ENCODE peak calls at places on chromosomes 7 and 10, in seven cellular contexts. One of them, this sample, is unnamed.

GRCh38 chr7:44629825-44630580 is 23.6 kb downstream of the OGDH start:
- DNase-seq in osteocyte: no peak
- DNase-seq in spleen: no peak
- DNase-seq in fibroblast of lung: no peak
- DNase-seq in body of pancreas: no peak
- DNase-seq in GM06990: no peak
- DNase-seq in right atrium auricular region: no peak
- DNase-seq in this sample: no peak

GRCh38 chr7:135232087-135232486 is 1.6 kb upstream of the STRA8 start:
- DNase-seq in body of pancreas: no peak
- DNase-seq in fibroblast of lung: no peak
- DNase-seq in right atrium auricular region: no peak
- DNase-seq in GM06990: no peak
- DNase-seq in osteocyte: peak
- DNase-seq in spleen: no peak
- DNase-seq in this sample: no peak

GRCh38 chr10:108358912-108359311 is 1194.4 kb upstream of the SORCS1 start:
- DNase-seq in osteocyte: no peak
- DNase-seq in GM06990: no peak
- DNase-seq in spleen: no peak
- DNase-seq in right atrium auricular region: no peak
- DNase-seq in fibroblast of lung: peak
- DNase-seq in body of pancreas: no peak
- DNase-seq in this sample: no peak

GRCh38 chr7:21754963-21755362 is 190.7 kb downstream of the CDCA7L start:
- DNase-seq in osteocyte: no peak
- DNase-seq in spleen: no peak
- DNase-seq in right atrium auricular region: no peak
- DNase-seq in body of pancreas: no peak
- DNase-seq in fibroblast of lung: no peak
- DNase-seq in GM06990: no peak
- DNase-seq in this sample: no peak

GRCh38 chr7:117673839-117674238 is 194.0 kb downstream of the CFTR start:
- DNase-seq in spleen: no peak
- DNase-seq in GM06990: no peak
- DNase-seq in body of pancreas: no peak
- DNase-seq in osteocyte: no peak
- DNase-seq in right atrium auricular region: no peak
- DNase-seq in fibroblast of lung: peak
- DNase-seq in this sample: no peak

GRCh38 chr7:130593033-130593432 is 75.5 kb downstream of the COPG2 start:
- DNase-seq in osteocyte: no peak
- DNase-seq in right atrium auricular region: no peak
- DNase-seq in GM06990: no peak
- DNase-seq in fibroblast of lung: peak
- DNase-seq in spleen: no peak
- DNase-seq in body of pancreas: no peak
- DNase-seq in this sample: no peak

GRCh38 chr7:16961650-16962049 is 79.9 kb upstream of the AGR3 start:
- DNase-seq in body of pancreas: no peak
- DNase-seq in spleen: no peak
- DNase-seq in right atrium auricular region: no peak
- DNase-seq in osteocyte: no peak
- DNase-seq in fibroblast of lung: peak
- DNase-seq in GM06990: no peak
- DNase-seq in this sample: no peak

GRCh38 chr7:136523581-136523980 is 344.9 kb upstream of the CHRM2 start:
- DNase-seq in osteocyte: no peak
- DNase-seq in GM06990: no peak
- DNase-seq in spleen: no peak
- DNase-seq in fibroblast of lung: no peak
- DNase-seq in body of pancreas: no peak
- DNase-seq in right atrium auricular region: no peak
- DNase-seq in this sample: no peak

GRCh38 chr7:22651534-22652243 is 75.3 kb upstream of the IL6 start:
- DNase-seq in fibroblast of lung: peak
- DNase-seq in right atrium auricular region: no peak
- DNase-seq in body of pancreas: no peak
- DNase-seq in spleen: no peak
- DNase-seq in osteocyte: no peak
- DNase-seq in GM06990: no peak
- DNase-seq in this sample: no peak

GRCh38 chr7:88226201-88226600 is 6.4 kb upstream of the SRI start:
- DNase-seq in GM06990: no peak
- DNase-seq in osteocyte: no peak
- DNase-seq in body of pancreas: no peak
- DNase-seq in right atrium auricular region: no peak
- DNase-seq in fibroblast of lung: no peak
- DNase-seq in spleen: no peak
- DNase-seq in this sample: no peak

GRCh38 chr7:142372727-142373126 is 114.9 kb upstream of the PRSS58 start:
- DNase-seq in fibroblast of lung: no peak
- DNase-seq in right atrium auricular region: no peak
- DNase-seq in GM06990: no peak
- DNase-seq in osteocyte: no peak
- DNase-seq in body of pancreas: no peak
- DNase-seq in spleen: no peak
- DNase-seq in this sample: peak

GRCh38 chr10:19592276-19592675 is 224.0 kb upstream of the PLXDC2 start:
- DNase-seq in body of pancreas: no peak
- DNase-seq in osteocyte: no peak
- DNase-seq in fibroblast of lung: no peak
- DNase-seq in GM06990: no peak
- DNase-seq in spleen: no peak
- DNase-seq in right atrium auricular region: no peak
- DNase-seq in this sample: peak

GRCh38 chr7:113622796-113623195 is 296.0 kb downstream of the PPP1R3A start:
- DNase-seq in spleen: no peak
- DNase-seq in GM06990: no peak
- DNase-seq in right atrium auricular region: no peak
- DNase-seq in body of pancreas: no peak
- DNase-seq in fibroblast of lung: no peak
- DNase-seq in osteocyte: no peak
- DNase-seq in this sample: no peak

GRCh38 chr7:101936612-101937231 is 119.3 kb downstream of the CUX1 start:
- DNase-seq in spleen: peak
- DNase-seq in fibroblast of lung: peak
- DNase-seq in GM06990: no peak
- DNase-seq in right atrium auricular region: peak
- DNase-seq in body of pancreas: no peak
- DNase-seq in osteocyte: no peak
- DNase-seq in this sample: peak

GRCh38 chr10:6091630-6092029 is 2.8 kb downstream of the RBM17 start:
- DNase-seq in fibroblast of lung: no peak
- DNase-seq in spleen: no peak
- DNase-seq in osteocyte: no peak
- DNase-seq in GM06990: no peak
- DNase-seq in right atrium auricular region: no peak
- DNase-seq in body of pancreas: no peak
- DNase-seq in this sample: no peak
- TF ChIP-seq CTCF in fibroblast of lung: no peak
- TF ChIP-seq CTCF in spleen: no peak
- TF ChIP-seq CTCF in osteocyte: no peak
- TF ChIP-seq CTCF in GM06990: no peak
- TF ChIP-seq CTCF in right atrium auricular region: no peak
- TF ChIP-seq CTCF in body of pancreas: no peak
- TF ChIP-seq CTCF in this sample: no peak

GRCh38 chr7:41205600-41205999 is 497.3 kb downstream of the INHBA start:
- DNase-seq in body of pancreas: no peak
- DNase-seq in GM06990: peak
- DNase-seq in right atrium auricular region: no peak
- DNase-seq in osteocyte: no peak
- DNase-seq in fibroblast of lung: no peak
- DNase-seq in spleen: no peak
- DNase-seq in this sample: no peak

GRCh38 chr7:41206267-41206666 is 496.6 kb downstream of the INHBA start:
- DNase-seq in right atrium auricular region: no peak
- DNase-seq in fibroblast of lung: no peak
- DNase-seq in GM06990: no peak
- DNase-seq in spleen: no peak
- DNase-seq in body of pancreas: no peak
- DNase-seq in osteocyte: no peak
- DNase-seq in this sample: no peak

GRCh38 chr7:41203542-41203941 is 499.3 kb downstream of the INHBA start:
- DNase-seq in GM06990: no peak
- DNase-seq in body of pancreas: no peak
- DNase-seq in fibroblast of lung: no peak
- DNase-seq in osteocyte: no peak
- DNase-seq in spleen: no peak
- DNase-seq in right atrium auricular region: no peak
- DNase-seq in this sample: no peak

DNA sequence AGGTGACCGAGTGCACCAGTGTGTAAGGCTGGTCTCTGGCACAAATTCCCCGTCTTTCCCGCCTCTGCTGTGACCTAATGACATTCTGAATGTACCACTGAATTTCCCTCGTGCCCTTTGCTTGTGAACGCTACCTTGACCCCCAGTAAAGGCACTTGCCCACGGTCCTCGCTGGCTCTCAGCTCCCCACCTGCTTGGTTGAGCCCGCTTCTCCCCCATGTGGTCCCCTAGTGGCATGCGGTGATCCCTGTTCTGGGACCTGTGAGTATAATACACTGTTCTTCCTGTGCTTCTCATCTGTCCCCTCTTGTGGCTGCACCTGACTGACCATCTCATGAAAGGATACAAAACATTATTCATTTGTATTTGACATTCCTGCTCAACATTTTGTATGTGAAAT is 495.7 kb downstream of the INHBA start:
- DNase-seq in spleen: no peak
- DNase-seq in GM06990: no peak
- DNase-seq in right atrium auricular region: no peak
- DNase-seq in fibroblast of lung: no peak
- DNase-seq in osteocyte: no peak
- DNase-seq in body of pancreas: no peak
- DNase-seq in this sample: no peak
- TF ChIP-seq CTCF in spleen: no peak
- TF ChIP-seq CTCF in GM06990: no peak
- TF ChIP-seq CTCF in right atrium auricular region: no peak
- TF ChIP-seq CTCF in fibroblast of lung: no peak
- TF ChIP-seq CTCF in osteocyte: no peak
- TF ChIP-seq CTCF in body of pancreas: no peak
- TF ChIP-seq CTCF in this sample: no peak

GRCh38 chr10:232878-233277 is 97.6 kb downstream of the ZMYND11 start:
- DNase-seq in right atrium auricular region: no peak
- DNase-seq in osteocyte: no peak
- DNase-seq in spleen: no peak
- DNase-seq in body of pancreas: no peak
- DNase-seq in fibroblast of lung: no peak
- DNase-seq in GM06990: no peak
- DNase-seq in this sample: no peak

GRCh38 chr10:232061-232460 is 96.8 kb downstream of the ZMYND11 start:
- DNase-seq in right atrium auricular region: no peak
- DNase-seq in osteocyte: no peak
- DNase-seq in body of pancreas: no peak
- DNase-seq in fibroblast of lung: no peak
- DNase-seq in spleen: no peak
- DNase-seq in GM06990: no peak
- DNase-seq in this sample: no peak

GRCh38 chr10:230758-231157 is 95.5 kb downstream of the ZMYND11 start:
- DNase-seq in GM06990: no peak
- DNase-seq in osteocyte: no peak
- DNase-seq in right atrium auricular region: no peak
- DNase-seq in fibroblast of lung: peak
- DNase-seq in body of pancreas: no peak
- DNase-seq in spleen: no peak
- DNase-seq in this sample: no peak

GRCh38 chr10:235921-236320 is 100.7 kb downstream of the ZMYND11 start:
- DNase-seq in fibroblast of lung: no peak
- DNase-seq in body of pancreas: no peak
- DNase-seq in GM06990: no peak
- DNase-seq in right atrium auricular region: no peak
- DNase-seq in osteocyte: no peak
- DNase-seq in spleen: no peak
- DNase-seq in this sample: no peak

GRCh38 chr10:234708-235406 is 99.6 kb downstream of the ZMYND11 start:
- DNase-seq in osteocyte: no peak
- DNase-seq in fibroblast of lung: peak
- DNase-seq in spleen: no peak
- DNase-seq in GM06990: no peak
- DNase-seq in body of pancreas: no peak
- DNase-seq in right atrium auricular region: no peak
- DNase-seq in this sample: no peak
- TF ChIP-seq CTCF in osteocyte: no peak
- TF ChIP-seq CTCF in fibroblast of lung: no peak
- TF ChIP-seq CTCF in spleen: no peak
- TF ChIP-seq CTCF in GM06990: no peak
- TF ChIP-seq CTCF in body of pancreas: no peak
- TF ChIP-seq CTCF in right atrium auricular region: no peak
- TF ChIP-seq CTCF in this sample: no peak

GRCh38 chr7:1368682-1369571 is 90.3 kb downstream of the MICALL2 start:
- DNase-seq in body of pancreas: no peak
- DNase-seq in spleen: no peak
- DNase-seq in GM06990: peak
- DNase-seq in right atrium auricular region: no peak
- DNase-seq in fibroblast of lung: no peak
- DNase-seq in osteocyte: no peak
- DNase-seq in this sample: no peak

GRCh38 chr7:1372063-1372462 is 87.2 kb downstream of the MICALL2 start:
- DNase-seq in spleen: no peak
- DNase-seq in osteocyte: no peak
- DNase-seq in right atrium auricular region: no peak
- DNase-seq in fibroblast of lung: no peak
- DNase-seq in body of pancreas: no peak
- DNase-seq in GM06990: no peak
- DNase-seq in this sample: no peak

GRCh38 chr7:1369856-1370657 is 89.2 kb downstream of the MICALL2 start:
- DNase-seq in right atrium auricular region: no peak
- DNase-seq in body of pancreas: no peak
- DNase-seq in fibroblast of lung: no peak
- DNase-seq in osteocyte: no peak
- DNase-seq in spleen: no peak
- DNase-seq in GM06990: no peak
- DNase-seq in this sample: no peak

GRCh38 chr7:1370738-1371137 is 88.5 kb downstream of the MICALL2 start:
- DNase-seq in spleen: no peak
- DNase-seq in right atrium auricular region: no peak
- DNase-seq in body of pancreas: no peak
- DNase-seq in GM06990: no peak
- DNase-seq in fibroblast of lung: no peak
- DNase-seq in osteocyte: no peak
- DNase-seq in this sample: no peak

DNA sequence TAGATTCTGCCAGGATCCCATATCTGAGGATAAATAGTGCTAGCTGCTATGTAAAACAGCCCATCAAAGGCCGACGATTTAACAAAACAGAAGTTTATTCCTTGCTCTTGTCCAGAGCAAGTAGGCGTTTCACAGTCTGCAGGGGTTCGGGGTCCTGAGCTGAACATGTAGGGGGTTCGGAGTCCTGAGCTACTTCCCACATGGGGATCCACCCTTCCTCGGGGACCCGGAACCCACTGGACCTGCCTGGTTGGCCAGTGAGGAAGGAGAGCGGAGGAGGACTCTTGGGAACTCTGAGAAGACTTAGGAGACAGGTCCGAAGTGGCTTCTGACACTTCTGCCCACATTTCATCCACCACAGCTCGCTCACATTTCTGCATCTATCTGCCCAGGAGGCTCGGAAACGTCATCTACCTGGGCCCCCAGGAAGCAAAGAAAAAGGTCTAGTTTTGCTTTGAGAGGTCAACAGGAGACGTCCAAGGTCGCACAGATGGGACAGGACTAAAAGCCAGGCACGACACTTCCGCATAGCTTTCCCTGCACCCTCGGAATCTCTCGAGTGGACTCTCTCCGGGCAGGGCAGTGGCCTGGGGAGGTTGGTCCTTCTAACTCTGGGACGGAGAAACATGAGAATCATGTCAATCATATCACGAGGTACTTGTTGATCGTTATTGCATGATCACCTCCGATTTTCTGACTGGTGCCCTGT is 86.4 kb downstream of the MICALL2 start:
- DNase-seq in body of pancreas: no peak
- DNase-seq in right atrium auricular region: no peak
- DNase-seq in spleen: no peak
- DNase-seq in osteocyte: no peak
- DNase-seq in GM06990: no peak
- DNase-seq in fibroblast of lung: no peak
- DNase-seq in this sample: no peak
- TF ChIP-seq CTCF in body of pancreas: no peak
- TF ChIP-seq CTCF in right atrium auricular region: no peak
- TF ChIP-seq CTCF in spleen: no peak
- TF ChIP-seq CTCF in osteocyte: no peak
- TF ChIP-seq CTCF in GM06990: no peak
- TF ChIP-seq CTCF in fibroblast of lung: no peak
- TF ChIP-seq CTCF in this sample: no peak